ENCODE peak calls at places on chromosomes 6 and 20, in ten cellular contexts. T is neural crest cell, K is foreskin fibroblast, S is H9, D is ovary, F is fibroblast of lung, J is fibroblast of mammary gland, A is left ventricle myocardium inferior, C is Peyer's patch, V is dorsolateral prefrontal cortex. H is an unnamed sample.

GRCh38 chr6:136654086-136654485 is 103.9 kb upstream of the MAP7 start:
- DNase-seq in A (no peak), T (no peak), J (no peak), S (no peak), K (no peak), D (no peak), C (no peak), V (no peak), F (no peak), H (no peak)

GRCh38 chr6:113970808-113971676 is at the start of gene HDAC2:
- DNase-seq in V (peak), K (peak), D (peak), F (peak), C (peak), A (peak), T (peak), S (peak), J (peak), H (peak)

GRCh38 chr6:3660473-3660872 is 91.0 kb downstream of the PXDC1 start:
- DNase-seq in D (no peak), T (no peak), V (no peak), F (no peak), K (no peak), J (no peak), S (no peak), A (no peak), C (no peak), H (no peak)

GRCh38 chr6:30495993-30496392 is 6.7 kb downstream of the HLA-E start:
- DNase-seq in T (no peak), D (no peak), V (no peak), C (no peak), F (no peak), K (no peak), J (no peak), A (no peak), S (no peak), H (no peak)

GRCh38 chr6:153956807-153957206 is 82.2 kb upstream of the OPRM1 start:
- DNase-seq in F (no peak), K (no peak), J (peak), D (no peak), A (no peak), S (no peak), C (no peak), V (no peak), T (no peak), H (no peak)

GRCh38 chr6:78598966-78599365 is 268.4 kb upstream of the IRAK1BP1 start:
- DNase-seq in S (no peak), K (peak), J (peak), T (no peak), D (no peak), A (no peak), V (no peak), F (peak), C (no peak), H (no peak)

GRCh38 chr6:107418118-107418517 is 41.2 kb downstream of the PDSS2 start:
- DNase-seq in C (no peak), J (peak), D (no peak), V (no peak), A (no peak), S (peak), T (no peak), K (peak), F (peak), H (no peak)

GRCh38 chr6:92715991-92716390 is 703.4 kb downstream of the EPHA7 start:
- DNase-seq in V (no peak), J (no peak), T (no peak), A (no peak), D (no peak), S (no peak), K (no peak), C (no peak), F (peak), H (no peak)

GRCh38 chr20:35327074-35327976 is 35.1 kb upstream of the FAM83C start:
- DNase-seq in S (no peak), K (peak), V (no peak), T (no peak), F (peak), A (no peak), C (peak), J (peak), D (no peak), H (no peak)

GRCh38 chr6:32609731-32610640 is 20.3 kb upstream of the HLA-DRB1 start:
- DNase-seq in J (peak), D (no peak), F (peak), C (peak), V (peak), S (peak), K (peak), A (no peak), T (peak), H (no peak)

GRCh38 chr20:62528983-62529891 is 53.4 kb upstream of the GATA5 start:
- DNase-seq in A (no peak), F (no peak), C (no peak), K (no peak), V (no peak), S (no peak), D (no peak), J (no peak), T (no peak), H (no peak)

GRCh38 chr20:16349518-16350295 is 223.5 kb downstream of the KIF16B start:
- DNase-seq in C (no peak), J (peak), F (no peak), K (peak), D (no peak), S (no peak), V (no peak), T (no peak), A (no peak), H (no peak)

GRCh38 chr6:157274471-157275226 is 48.7 kb downstream of the TMEM242 start:
- DNase-seq in T (peak), A (peak), C (peak), D (peak), S (peak), K (peak), J (peak), V (peak), F (peak), H (peak)

GRCh38 chr6:13012271-13012670 is 295.7 kb downstream of the PHACTR1 start:
- DNase-seq in F (no peak), V (no peak), S (no peak), T (no peak), A (no peak), C (no peak), J (no peak), K (no peak), D (no peak), H (no peak)

GRCh38 chr6:11732036-11732545 is 46.5 kb downstream of the ADTRP start:
- DNase-seq in S (no peak), V (peak), T (no peak), C (peak), J (peak), D (peak), A (peak), F (peak), K (peak), H (no peak)

GRCh38 chr20:22577515-22578220 is 6.7 kb downstream of the FOXA2 start:
- DNase-seq in S (peak), T (no peak), A (no peak), V (no peak), C (no peak), F (no peak), D (no peak), J (no peak), K (no peak), H (peak)

DNA sequence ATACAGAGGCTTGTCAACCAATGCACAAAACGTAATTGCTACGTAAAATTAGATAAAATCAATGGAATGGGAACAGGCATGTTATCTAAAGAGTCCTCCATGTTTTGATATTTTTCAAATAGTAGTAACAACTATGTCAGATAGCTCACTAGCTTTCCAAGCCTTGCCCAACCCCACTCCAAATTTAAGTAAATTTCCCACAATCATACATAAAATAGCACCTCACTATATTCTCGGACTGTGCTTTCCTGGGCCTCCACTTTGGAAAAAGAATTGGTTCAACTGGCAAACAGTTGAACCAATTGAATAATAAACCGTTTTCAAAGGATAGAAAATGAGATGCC is 3.6 kb downstream of the HAO1 start:
- DNase-seq in D (no peak), F (no peak), C (no peak), J (no peak), V (no peak), K (no peak), S (no peak), T (no peak), A (no peak), H (no peak)
- TF ChIP-seq CTCF in D (no peak), F (no peak), C (no peak), J (no peak), V (no peak), K (no peak), S (no peak), T (no peak), A (peak), H (peak)

GRCh38 chr20:33169176-33169794 is 1.3 kb downstream of the BPIFA2 start:
- DNase-seq in A (no peak), F (no peak), S (no peak), D (no peak), K (no peak), T (peak), C (no peak), J (peak), V (no peak), H (no peak)
- TF ChIP-seq CTCF in A (peak), F (peak), S (peak), D (no peak), K (peak), T (peak), C (no peak), J (peak), V (no peak), H (peak)

GRCh38 chr6:36839819-36840379 is 655 bp upstream of the CPNE5 start:
- DNase-seq in T (peak), J (no peak), K (no peak), A (peak), F (peak), C (no peak), V (no peak), S (no peak), D (peak), H (peak)
- TF ChIP-seq CTCF in T (peak), J (no peak), K (no peak), A (peak), F (peak), C (peak), V (no peak), S (peak), D (peak), H (peak)

DNA sequence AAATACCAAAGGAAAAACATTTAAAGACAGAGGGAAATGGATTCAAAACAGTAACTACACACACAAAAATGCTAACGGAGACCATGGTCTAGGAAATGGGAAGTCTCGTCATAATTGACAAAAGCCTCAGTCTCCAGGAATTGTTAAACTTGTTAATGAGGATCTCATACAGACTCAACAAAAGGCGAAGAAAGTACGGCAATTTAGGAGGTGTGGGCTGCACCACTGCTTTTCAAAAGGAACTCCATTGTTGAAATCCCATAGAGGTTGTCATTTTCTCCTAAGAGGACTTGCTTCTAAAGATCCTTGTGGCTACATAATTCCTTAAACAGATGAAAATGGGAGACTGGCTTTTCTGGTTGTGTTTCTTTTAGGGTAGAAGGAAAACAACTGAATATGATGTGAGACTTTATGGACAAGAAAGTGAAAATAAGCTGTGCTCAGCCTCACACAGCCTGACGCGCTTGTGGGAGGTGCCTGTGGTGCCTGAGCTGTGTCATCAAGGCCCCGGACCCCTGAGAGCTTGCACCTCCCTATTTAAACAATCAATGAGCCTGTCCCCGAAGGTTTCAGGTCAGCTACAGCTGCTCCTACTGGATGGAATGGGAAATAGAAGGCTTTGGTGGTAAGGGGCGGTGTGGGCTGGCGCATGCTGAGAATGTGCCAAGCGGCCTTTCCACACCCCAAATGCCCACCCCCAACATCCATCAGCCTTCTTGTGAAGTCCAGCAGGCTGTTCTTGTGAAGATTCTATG is 2.5 kb upstream of the CLDN20 start:
- DNase-seq in F (no peak), V (no peak), J (no peak), C (no peak), A (no peak), T (no peak), D (no peak), S (peak), K (no peak), H (no peak)
- TF ChIP-seq CTCF in F (no peak), V (no peak), J (no peak), C (no peak), A (no peak), T (peak), D (no peak), S (peak), K (no peak), H (no peak)

DNA sequence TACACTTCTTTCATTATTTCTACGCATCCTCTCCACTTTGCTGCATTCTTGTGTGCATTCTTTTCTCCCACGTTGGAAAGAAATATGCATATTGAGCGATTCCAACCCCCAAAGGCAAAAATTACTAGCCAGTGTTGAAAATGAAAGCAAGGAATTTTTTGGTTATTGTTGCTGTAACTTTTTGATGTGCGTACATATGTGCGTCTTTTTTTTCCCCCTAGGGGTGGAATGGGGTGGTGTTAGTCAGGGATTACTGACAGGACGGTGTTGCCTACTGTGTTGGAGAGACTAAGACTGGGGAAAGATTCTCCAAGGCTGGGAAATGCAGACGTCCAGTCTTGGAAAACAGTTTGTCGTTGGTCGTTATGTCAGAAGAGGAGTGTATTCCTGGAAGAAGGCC is 44.2 kb upstream of the ESR1 start:
- DNase-seq in C (no peak), K (peak), S (no peak), F (peak), A (no peak), D (peak), V (no peak), T (no peak), J (peak), H (no peak)
- TF ChIP-seq CTCF in C (no peak), K (no peak), S (peak), F (peak), A (peak), D (peak), V (no peak), T (peak), J (peak), H (peak)

GRCh38 chr6:139117734-139118133 is 17.1 kb upstream of the HECA start:
- DNase-seq in T (no peak), K (peak), S (no peak), V (no peak), D (no peak), C (no peak), J (no peak), F (no peak), A (no peak), H (no peak)
- TF ChIP-seq CTCF in T (peak), K (peak), S (no peak), V (no peak), D (no peak), C (no peak), J (peak), F (no peak), A (no peak), H (no peak)